ENCODE peak calls at places on chromosome 1, in nine cellular contexts. B is endodermal cell, G is astrocyte, N is heart left ventricle, U is esophagus muscularis mucosa, T is A549, Z is cardiac muscle cell, D is iPS DF 6.9, O is stomach. Q is an unnamed sample.

GRCh38 chr1:200473698-200474371 is 64.0 kb upstream of the ZNF281 start:
- DNase-seq in B (no peak), G (no peak), Z (peak; percentile 28), N (no peak), O (no peak), U (no peak), D (no peak), T (no peak), Q (no peak)

GRCh38 chr1:162475089-162475488 is 22.5 kb upstream of the UHMK1 start:
- DNase-seq in D (no peak), O (no peak), B (no peak), T (no peak), Z (no peak), G (no peak), N (no peak), U (no peak), Q (no peak)

GRCh38 chr1:71039666-71040262 is 7.9 kb downstream of the PTGER3 start:
- DNase-seq in N (no peak), Z (no peak), O (no peak), B (no peak), T (no peak), U (no peak), G (no peak), D (no peak), Q (no peak)

GRCh38 chr1:170471310-170471839 is 60.6 kb upstream of the GORAB start:
- DNase-seq in N (no peak), D (no peak), B (no peak), U (no peak), Z (no peak), T (no peak), O (no peak), G (peak; percentile 51), Q (no peak)

GRCh38 chr1:175978476-175978875 is 228.6 kb downstream of the COP1 start:
- DNase-seq in Z (no peak), B (no peak), G (peak; percentile 27), D (no peak), U (no peak), T (no peak), N (no peak), O (no peak), Q (no peak)

GRCh38 chr1:4631321-4631720 is 23.1 kb upstream of the AJAP1 start:
- DNase-seq in U (no peak), D (no peak), Z (no peak), N (no peak), G (no peak), T (no peak), B (no peak), O (no peak), Q (no peak)

GRCh38 chr1:91724231-91724630 is 161.7 kb downstream of the TGFBR3 start:
- DNase-seq in G (no peak), D (no peak), N (no peak), T (no peak), B (no peak), O (no peak), Z (no peak), U (no peak), Q (no peak)

GRCh38 chr1:244054247-244054923 is 3.3 kb downstream of the ZBTB18 start:
- DNase-seq in Z (no peak), B (peak; percentile 66), T (no peak), U (no peak), N (no peak), G (no peak), D (no peak), O (no peak), Q (no peak)

GRCh38 chr1:113935176-113935575 is 6.1 kb downstream of the HIPK1 start:
- DNase-seq in G (no peak), O (no peak), N (no peak), T (no peak), B (no peak), U (no peak), Z (no peak), D (no peak), Q (no peak)

GRCh38 chr1:39949891-39950290 is 5.1 kb upstream of the MFSD2A start:
- DNase-seq in D (no peak), B (no peak), O (no peak), T (no peak), Z (no peak), G (no peak), U (no peak), N (no peak), Q (no peak)

GRCh38 chr1:178551940-178552339 is 39.0 kb downstream of the TEX35 start:
- DNase-seq in O (no peak), Z (no peak), B (no peak), D (no peak), U (peak; percentile 47), G (no peak), T (no peak), N (no peak), Q (no peak)

GRCh38 chr1:203272633-203273205 is 32.6 kb upstream of the BTG2 start:
- DNase-seq in U (peak; percentile 57), N (no peak), B (no peak), T (no peak), G (no peak), Z (no peak), O (no peak), D (no peak), Q (no peak)
- H3K27ac ChIP-seq in U (peak overlapping the region; percentile 98), N (peak overlapping the region; percentile 96), B (no peak overlapping the region), T (no peak overlapping the region), G (no peak overlapping the region), Z (no peak overlapping the region), O (peak overlapping the region; percentile 93), D (no peak overlapping the region), Q (no peak overlapping the region)

DNA sequence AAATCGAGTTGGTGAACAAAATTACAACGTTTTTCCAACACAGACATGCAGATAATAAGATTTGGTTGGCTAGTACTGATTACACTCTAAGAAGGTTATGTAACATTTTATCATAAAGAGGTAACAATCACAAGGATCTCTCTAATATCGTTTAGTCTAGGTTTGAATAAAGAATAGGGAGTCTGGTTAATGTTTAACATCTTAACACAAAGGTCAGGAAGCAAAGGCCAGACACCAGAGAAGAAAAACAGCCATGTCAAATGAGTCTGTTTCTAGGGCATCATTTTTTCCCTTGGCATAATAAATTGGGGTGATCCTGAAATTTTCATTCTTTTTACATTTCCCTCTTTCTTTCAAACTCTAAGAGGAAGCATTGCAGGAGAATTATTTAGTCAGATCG is 207.4 kb upstream of the CHRM3 start:
- DNase-seq in G (no peak), O (no peak), N (no peak), U (no peak), B (no peak), Z (no peak), D (no peak), T (no peak), Q (no peak)
- H3K27ac ChIP-seq in G (no peak overlapping the region), O (no peak overlapping the region), N (no peak overlapping the region), U (no peak overlapping the region), B (no peak overlapping the region), Z (no peak overlapping the region), D (no peak overlapping the region), T (no peak overlapping the region), Q (no peak overlapping the region)

GRCh38 chr1:27394282-27394658 is 1.8 kb downstream of the GPR3 start:
- DNase-seq in Z (no peak), T (no peak), N (no peak), O (no peak), U (no peak), D (no peak), B (no peak), G (no peak), Q (no peak)

GRCh38 chr1:27392096-27392777 is at the start of gene GPR3:
- DNase-seq in N (peak; percentile 93), D (no peak), U (peak; percentile 98), T (peak; percentile 81), O (peak; percentile 92), Z (peak; percentile 96), G (peak; percentile 70), B (peak; percentile 97), Q (no peak)

GRCh38 chr1:27391511-27392095 is 819 bp upstream of the GPR3 start:
- DNase-seq in N (peak; percentile 74), U (no peak), D (no peak), G (peak; percentile 56), T (no peak), O (peak; percentile 46), Z (peak; percentile 38), B (peak; percentile 86), Q (no peak)

GRCh38 chr1:27393641-27394281 is 1.3 kb downstream of the GPR3 start:
- DNase-seq in U (no peak), O (no peak), G (no peak), B (peak; percentile 53), T (no peak), N (no peak), Z (no peak), D (no peak), Q (no peak)

DNA sequence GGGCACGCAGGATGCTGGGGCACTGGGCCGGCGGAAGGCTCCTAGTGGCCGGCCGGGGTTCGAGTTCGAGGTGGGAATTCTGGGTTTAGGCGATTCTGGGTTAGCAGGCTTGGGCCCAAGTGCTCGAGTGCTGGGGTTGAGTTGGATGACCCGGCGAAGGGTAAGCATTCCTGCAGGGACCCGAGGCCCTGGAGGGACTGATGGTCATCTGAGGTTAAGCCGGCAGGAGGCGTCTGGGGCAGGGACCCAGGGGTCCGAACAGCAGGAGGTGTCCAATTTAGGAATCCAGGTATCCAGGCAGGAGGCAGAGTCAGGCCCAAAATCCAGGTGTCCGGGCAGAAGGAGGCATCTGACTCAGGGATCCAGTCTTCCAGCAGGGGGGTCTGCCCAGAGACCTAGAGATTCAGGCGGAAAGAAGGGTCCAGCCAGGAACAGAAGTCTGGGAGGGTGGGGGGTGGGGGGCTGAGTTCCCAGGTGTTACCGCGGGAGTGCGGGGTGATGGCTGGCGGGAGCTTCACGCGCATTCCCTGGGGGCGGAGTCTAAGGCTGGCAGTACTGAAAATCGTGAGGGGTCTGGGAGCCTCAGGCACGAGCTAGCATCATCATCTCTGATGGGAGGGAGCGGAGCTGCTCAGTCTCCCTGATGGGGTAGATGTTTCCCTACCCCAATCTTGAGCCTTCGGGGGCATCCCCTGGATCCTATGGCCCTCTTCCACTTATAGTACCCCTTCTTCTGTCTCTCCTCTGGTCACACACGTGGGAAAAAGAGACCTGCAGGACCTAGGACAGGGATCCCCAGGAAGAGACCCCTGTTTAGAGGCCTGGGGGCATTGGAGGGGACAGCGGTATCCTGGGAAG is 585 bp downstream of the GPR3 start:
- DNase-seq in U (no peak), B (no peak), N (no peak), O (no peak), T (peak; percentile 64), Z (no peak), D (no peak), G (no peak), Q (no peak)
- H3K27ac ChIP-seq in U (peak overlapping the region; percentile 77), B (peak overlapping the region; percentile 59), N (peak overlapping the region; percentile 71), O (peak overlapping the region; percentile 83), T (peak overlapping the region; percentile 74), Z (no peak overlapping the region), D (no peak overlapping the region), G (peak overlapping the region; percentile 84), Q (peak overlapping the region; percentile 13)

DNA sequence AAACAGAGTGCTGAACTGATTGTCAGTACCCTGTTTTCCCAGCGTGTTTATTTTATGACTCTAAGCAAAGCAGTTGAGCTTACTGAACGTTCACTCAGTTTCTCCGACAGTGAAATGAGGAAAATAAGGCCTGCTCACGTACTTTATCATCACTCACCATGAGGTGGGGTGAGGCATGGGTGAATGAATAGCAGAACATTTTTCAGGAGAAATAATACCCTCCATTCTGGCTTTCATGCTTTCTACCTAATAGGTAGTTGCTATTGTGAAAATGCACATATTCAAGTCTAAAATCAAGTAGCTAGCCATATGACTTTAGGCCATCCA is 178.1 kb downstream of the VPS13D start:
- DNase-seq in U (no peak), B (no peak), N (no peak), Z (no peak), G (no peak), T (no peak), D (no peak), O (no peak), Q (no peak)
- H3K27ac ChIP-seq in U (peak overlapping the region; percentile 84), B (no peak overlapping the region), N (peak overlapping the region; percentile 75), Z (peak overlapping the region; percentile 46), G (no peak overlapping the region), T (peak overlapping the region; percentile 26), D (no peak overlapping the region), O (peak overlapping the region; percentile 76), Q (no peak overlapping the region)